ENCODE peak calls at places on chromosome 22, in eight cellular contexts. One of them, this sample, is unnamed.

GRCh38 chr22:44331881-44332714 is 19.3 kb upstream of the SHISAL1 start:
- DNase-seq in T-helper 1 cell: no peak
- DNase-seq in SW 1271: no peak
- DNase-seq in T-helper 2 cell: no peak
- DNase-seq in HT1080: peak
- DNase-seq in KG1: no peak
- DNase-seq in cardiac fibroblast: peak
- DNase-seq in DMS 273 treated with DMSO at 0.1 percent for 48 hours: no peak
- DNase-seq in this sample: no peak

GRCh38 chr22:40107756-40108437 is 69.8 kb upstream of the TNRC6B start:
- DNase-seq in T-helper 1 cell: no peak
- DNase-seq in SW 1271: no peak
- DNase-seq in T-helper 2 cell: peak
- DNase-seq in HT1080: peak
- DNase-seq in KG1: peak
- DNase-seq in cardiac fibroblast: peak
- DNase-seq in DMS 273 treated with DMSO at 0.1 percent for 48 hours: no peak
- DNase-seq in this sample: no peak

GRCh38 chr22:29810156-29810555 is 27.9 kb downstream of the ASCC2 start:
- DNase-seq in T-helper 1 cell: no peak
- DNase-seq in SW 1271: no peak
- DNase-seq in T-helper 2 cell: no peak
- DNase-seq in HT1080: no peak
- DNase-seq in KG1: no peak
- DNase-seq in cardiac fibroblast: peak
- DNase-seq in DMS 273 treated with DMSO at 0.1 percent for 48 hours: no peak
- DNase-seq in this sample: no peak

GRCh38 chr22:46684706-46685105 is 53.3 kb downstream of the CERK start:
- DNase-seq in T-helper 1 cell: no peak
- DNase-seq in SW 1271: no peak
- DNase-seq in T-helper 2 cell: no peak
- DNase-seq in HT1080: no peak
- DNase-seq in KG1: no peak
- DNase-seq in cardiac fibroblast: no peak
- DNase-seq in DMS 273 treated with DMSO at 0.1 percent for 48 hours: no peak
- DNase-seq in this sample: no peak

GRCh38 chr22:38745676-38746460 is 9.9 kb downstream of the SUN2 start:
- DNase-seq in T-helper 1 cell: no peak
- DNase-seq in SW 1271: no peak
- DNase-seq in T-helper 2 cell: no peak
- DNase-seq in HT1080: no peak
- DNase-seq in KG1: no peak
- DNase-seq in cardiac fibroblast: no peak
- DNase-seq in DMS 273 treated with DMSO at 0.1 percent for 48 hours: no peak
- DNase-seq in this sample: no peak

GRCh38 chr22:29480512-29481264 is 670 bp downstream of the NEFH start:
- DNase-seq in T-helper 1 cell: no peak
- DNase-seq in SW 1271: no peak
- DNase-seq in T-helper 2 cell: peak
- DNase-seq in HT1080: no peak
- DNase-seq in KG1: no peak
- DNase-seq in cardiac fibroblast: peak
- DNase-seq in DMS 273 treated with DMSO at 0.1 percent for 48 hours: no peak
- DNase-seq in this sample: no peak

GRCh38 chr22:25202290-25202921 is 2.7 kb downstream of the CRYBB3 start:
- DNase-seq in T-helper 1 cell: peak
- DNase-seq in SW 1271: no peak
- DNase-seq in T-helper 2 cell: peak
- DNase-seq in HT1080: peak
- DNase-seq in KG1: no peak
- DNase-seq in cardiac fibroblast: peak
- DNase-seq in DMS 273 treated with DMSO at 0.1 percent for 48 hours: no peak
- DNase-seq in this sample: peak

GRCh38 chr22:49962751-49963646 is 2.4 kb downstream of the PIM3 start:
- DNase-seq in T-helper 1 cell: no peak
- DNase-seq in SW 1271: no peak
- DNase-seq in T-helper 2 cell: no peak
- DNase-seq in HT1080: no peak
- DNase-seq in KG1: no peak
- DNase-seq in cardiac fibroblast: no peak
- DNase-seq in DMS 273 treated with DMSO at 0.1 percent for 48 hours: no peak
- DNase-seq in this sample: no peak

GRCh38 chr22:34971456-34971855 is 94.5 kb upstream of the ISX start:
- DNase-seq in T-helper 1 cell: no peak
- DNase-seq in SW 1271: no peak
- DNase-seq in T-helper 2 cell: no peak
- DNase-seq in HT1080: no peak
- DNase-seq in KG1: no peak
- DNase-seq in cardiac fibroblast: no peak
- DNase-seq in DMS 273 treated with DMSO at 0.1 percent for 48 hours: no peak
- DNase-seq in this sample: no peak

GRCh38 chr22:22616636-22617035 is 27.8 kb upstream of the GGTLC2 start:
- DNase-seq in T-helper 1 cell: no peak
- DNase-seq in SW 1271: no peak
- DNase-seq in T-helper 2 cell: peak
- DNase-seq in HT1080: no peak
- DNase-seq in KG1: no peak
- DNase-seq in cardiac fibroblast: no peak
- DNase-seq in DMS 273 treated with DMSO at 0.1 percent for 48 hours: no peak
- DNase-seq in this sample: no peak

GRCh38 chr22:37020192-37020479 is 594 bp downstream of the MPST start:
- DNase-seq in T-helper 1 cell: no peak
- DNase-seq in SW 1271: no peak
- DNase-seq in T-helper 2 cell: peak
- DNase-seq in HT1080: peak
- DNase-seq in KG1: no peak
- DNase-seq in cardiac fibroblast: peak
- DNase-seq in DMS 273 treated with DMSO at 0.1 percent for 48 hours: peak
- DNase-seq in this sample: peak

GRCh38 chr22:42803454-42803853 is 53.6 kb downstream of the ARFGAP3 start:
- DNase-seq in T-helper 1 cell: no peak
- DNase-seq in SW 1271: no peak
- DNase-seq in T-helper 2 cell: no peak
- DNase-seq in HT1080: no peak
- DNase-seq in KG1: no peak
- DNase-seq in cardiac fibroblast: no peak
- DNase-seq in DMS 273 treated with DMSO at 0.1 percent for 48 hours: no peak
- DNase-seq in this sample: no peak

GRCh38 chr22:44026630-44027511 is 2.8 kb downstream of the PARVB start:
- DNase-seq in T-helper 1 cell: peak
- DNase-seq in SW 1271: no peak
- DNase-seq in T-helper 2 cell: peak
- DNase-seq in HT1080: peak
- DNase-seq in KG1: peak
- DNase-seq in cardiac fibroblast: peak
- DNase-seq in DMS 273 treated with DMSO at 0.1 percent for 48 hours: no peak
- DNase-seq in this sample: no peak

GRCh38 chr22:35703861-35704584 is 13.6 kb upstream of the APOL5 start:
- DNase-seq in T-helper 1 cell: no peak
- DNase-seq in SW 1271: no peak
- DNase-seq in T-helper 2 cell: no peak
- DNase-seq in HT1080: no peak
- DNase-seq in KG1: no peak
- DNase-seq in cardiac fibroblast: peak
- DNase-seq in DMS 273 treated with DMSO at 0.1 percent for 48 hours: no peak
- DNase-seq in this sample: no peak

GRCh38 chr22:31812977-31813605 is 59.3 kb downstream of the DEPDC5 start:
- DNase-seq in T-helper 1 cell: no peak
- DNase-seq in SW 1271: no peak
- DNase-seq in T-helper 2 cell: no peak
- DNase-seq in HT1080: no peak
- DNase-seq in KG1: no peak
- DNase-seq in cardiac fibroblast: no peak
- DNase-seq in DMS 273 treated with DMSO at 0.1 percent for 48 hours: no peak
- DNase-seq in this sample: no peak

GRCh38 chr22:24423519-24424000 is 3.8 kb upstream of the ADORA2A start:
- DNase-seq in T-helper 1 cell: peak
- DNase-seq in SW 1271: no peak
- DNase-seq in T-helper 2 cell: peak
- DNase-seq in HT1080: no peak
- DNase-seq in KG1: no peak
- DNase-seq in cardiac fibroblast: peak
- DNase-seq in DMS 273 treated with DMSO at 0.1 percent for 48 hours: no peak
- DNase-seq in this sample: no peak

GRCh38 chr22:20434773-20435172 is 2.9 kb downstream of the SCARF2 start:
- DNase-seq in T-helper 1 cell: no peak
- DNase-seq in SW 1271: no peak
- DNase-seq in T-helper 2 cell: no peak
- DNase-seq in HT1080: no peak
- DNase-seq in KG1: no peak
- DNase-seq in cardiac fibroblast: no peak
- DNase-seq in DMS 273 treated with DMSO at 0.1 percent for 48 hours: no peak
- DNase-seq in this sample: no peak

GRCh38 chr22:31138126-31138525 is 2.2 kb downstream of the PLA2G3 start:
- DNase-seq in T-helper 1 cell: no peak
- DNase-seq in SW 1271: no peak
- DNase-seq in T-helper 2 cell: no peak
- DNase-seq in HT1080: no peak
- DNase-seq in KG1: no peak
- DNase-seq in cardiac fibroblast: no peak
- DNase-seq in DMS 273 treated with DMSO at 0.1 percent for 48 hours: no peak
- DNase-seq in this sample: no peak

GRCh38 chr22:32897400-32897799 is 95.9 kb downstream of the TIMP3 start:
- DNase-seq in T-helper 1 cell: no peak
- DNase-seq in SW 1271: no peak
- DNase-seq in T-helper 2 cell: no peak
- DNase-seq in HT1080: peak
- DNase-seq in KG1: no peak
- DNase-seq in cardiac fibroblast: no peak
- DNase-seq in DMS 273 treated with DMSO at 0.1 percent for 48 hours: no peak
- DNase-seq in this sample: peak

GRCh38 chr22:49460662-49461371 is 366.9 kb downstream of the BRD1 start:
- DNase-seq in T-helper 1 cell: no peak
- DNase-seq in SW 1271: no peak
- DNase-seq in T-helper 2 cell: no peak
- DNase-seq in HT1080: no peak
- DNase-seq in KG1: no peak
- DNase-seq in cardiac fibroblast: no peak
- DNase-seq in DMS 273 treated with DMSO at 0.1 percent for 48 hours: no peak
- DNase-seq in this sample: no peak

GRCh38 chr22:50027639-50028537 is 15.3 kb upstream of the IL17REL start:
- DNase-seq in T-helper 1 cell: peak
- DNase-seq in SW 1271: no peak
- DNase-seq in T-helper 2 cell: peak
- DNase-seq in HT1080: peak
- DNase-seq in KG1: no peak
- DNase-seq in cardiac fibroblast: no peak
- DNase-seq in DMS 273 treated with DMSO at 0.1 percent for 48 hours: peak
- DNase-seq in this sample: peak

GRCh38 chr22:19042285-19043110 is 79.7 kb downstream of the DGCR2 start:
- DNase-seq in T-helper 1 cell: no peak
- DNase-seq in SW 1271: no peak
- DNase-seq in T-helper 2 cell: no peak
- DNase-seq in HT1080: no peak
- DNase-seq in KG1: no peak
- DNase-seq in cardiac fibroblast: no peak
- DNase-seq in DMS 273 treated with DMSO at 0.1 percent for 48 hours: no peak
- DNase-seq in this sample: no peak

GRCh38 chr22:40043086-40043485 is 48.3 kb downstream of the FAM83F start:
- DNase-seq in T-helper 1 cell: no peak
- DNase-seq in SW 1271: no peak
- DNase-seq in T-helper 2 cell: no peak
- DNase-seq in HT1080: no peak
- DNase-seq in KG1: no peak
- DNase-seq in cardiac fibroblast: peak
- DNase-seq in DMS 273 treated with DMSO at 0.1 percent for 48 hours: no peak
- DNase-seq in this sample: no peak

GRCh38 chr22:23862103-23862502 is 4.4 kb downstream of the SLC2A11 start:
- DNase-seq in T-helper 1 cell: no peak
- DNase-seq in SW 1271: no peak
- DNase-seq in T-helper 2 cell: peak
- DNase-seq in HT1080: peak
- DNase-seq in KG1: peak
- DNase-seq in cardiac fibroblast: peak
- DNase-seq in DMS 273 treated with DMSO at 0.1 percent for 48 hours: no peak
- DNase-seq in this sample: peak

GRCh38 chr22:19703869-19704268 is 10.4 kb upstream of the SEPTIN5 start:
- DNase-seq in T-helper 1 cell: no peak
- DNase-seq in SW 1271: no peak
- DNase-seq in T-helper 2 cell: no peak
- DNase-seq in HT1080: no peak
- DNase-seq in KG1: no peak
- DNase-seq in cardiac fibroblast: no peak
- DNase-seq in DMS 273 treated with DMSO at 0.1 percent for 48 hours: no peak
- DNase-seq in this sample: no peak

This sample was measured in RKO.